ENCODE peak calls at places on chromosomes 1 and 21, in seven cellular contexts. J is mammary epithelial cell, K is MM.1S, L is hepatocyte, E is fibroblast of lung, D is PC-9, B is GM23338. R is an unnamed sample. For H3K4me1, the result is how much of the 10 kb centered on the place peaks cover.

GRCh38 chr1:44484155-44484688 is 79.2 kb downstream of the RNF220 start:
- DNase-seq in J (peak), K (no peak), L (no peak), E (peak), D (no peak), B (peak), R (no peak)

GRCh38 chr1:29698033-29698432 is 461.7 kb downstream of the PTPRU start:
- DNase-seq in J (peak), K (no peak), L (peak), E (peak), D (peak), B (peak), R (peak)

GRCh38 chr1:186304982-186305949 is 69.8 kb downstream of the TPR start:
- DNase-seq in J (peak), K (peak), L (peak), E (peak), D (no peak), B (peak), R (peak)

GRCh38 chr1:243595527-243596206 is 254.4 kb downstream of the AKT3 start:
- DNase-seq in J (peak), K (no peak), L (no peak), E (peak), D (no peak), B (no peak), R (no peak)

GRCh38 chr1:236400061-236400638 is 6.1 kb downstream of the EDARADD start:
- DNase-seq in J (no peak), K (no peak), L (no peak), E (no peak), D (no peak), B (peak), R (no peak)

GRCh38 chr21:44962481-44962966 is 22.7 kb downstream of the SLX9 start:
- DNase-seq in J (peak), K (no peak), L (peak), E (peak), D (no peak), B (no peak), R (no peak)

GRCh38 chr1:13826591-13826990 is 126.6 kb downstream of the PRDM2 start:
- DNase-seq in J (no peak), K (no peak), L (peak), E (no peak), D (no peak), B (no peak), R (no peak)

GRCh38 chr1:97999320-97999719 is 78.5 kb upstream of the DPYD start:
- DNase-seq in J (peak), K (no peak), L (no peak), E (peak), D (no peak), B (no peak), R (no peak)

GRCh38 chr1:37288900-37289299 is 185.5 kb upstream of the ZC3H12A start:
- DNase-seq in J (no peak), K (peak), L (no peak), E (no peak), D (no peak), B (no peak), R (no peak)

GRCh38 chr1:31683997-31684396 is 19.8 kb downstream of the COL16A1 start:
- DNase-seq in J (no peak), K (peak), L (no peak), E (no peak), D (no peak), B (peak), R (no peak)

GRCh38 chr1:213474054-213474453 is 423.0 kb downstream of the RPS6KC1 start:
- DNase-seq in J (no peak), K (no peak), L (peak), E (no peak), D (no peak), B (no peak), R (no peak)

GRCh38 chr1:95809391-95809790 is 575.4 kb downstream of the RWDD3 start:
- DNase-seq in J (no peak), K (no peak), L (no peak), E (no peak), D (no peak), B (no peak), R (no peak)

GRCh38 chr1:222331340-222331739 is 216.6 kb downstream of the HHIPL2 start:
- DNase-seq in J (peak), K (no peak), L (peak), E (peak), D (no peak), B (no peak), R (no peak)

GRCh38 chr1:207866471-207867135 is 44.3 kb downstream of the CD34 start:
- DNase-seq in J (no peak), K (no peak), L (peak), E (no peak), D (no peak), B (no peak), R (no peak)

GRCh38 chr1:26191739-26192138 is 1.3 kb downstream of the CATSPER4 start:
- DNase-seq in J (no peak), K (peak), L (no peak), E (no peak), D (no peak), B (no peak), R (no peak)

GRCh38 chr21:34552324-34553198 is 40.6 kb upstream of the KCNE1 start:
- DNase-seq in J (no peak), K (no peak), L (no peak), E (no peak), D (no peak), B (no peak), R (no peak)

GRCh38 chr1:212132040-212132439 is 96.5 kb downstream of the DTL start:
- DNase-seq in J (peak), K (no peak), L (peak), E (no peak), D (no peak), B (no peak), R (no peak)

GRCh38 chr1:213989740-213990472 is 2.1 kb downstream of the PROX1 start:
- DNase-seq in J (no peak), K (peak), L (peak), E (no peak), D (no peak), B (peak), R (no peak)

GRCh38 chr1:106249810-106250209 is 806.7 kb upstream of the PRMT6 start:
- DNase-seq in J (no peak), K (no peak), L (no peak), E (no peak), D (no peak), B (no peak), R (no peak)

DNA sequence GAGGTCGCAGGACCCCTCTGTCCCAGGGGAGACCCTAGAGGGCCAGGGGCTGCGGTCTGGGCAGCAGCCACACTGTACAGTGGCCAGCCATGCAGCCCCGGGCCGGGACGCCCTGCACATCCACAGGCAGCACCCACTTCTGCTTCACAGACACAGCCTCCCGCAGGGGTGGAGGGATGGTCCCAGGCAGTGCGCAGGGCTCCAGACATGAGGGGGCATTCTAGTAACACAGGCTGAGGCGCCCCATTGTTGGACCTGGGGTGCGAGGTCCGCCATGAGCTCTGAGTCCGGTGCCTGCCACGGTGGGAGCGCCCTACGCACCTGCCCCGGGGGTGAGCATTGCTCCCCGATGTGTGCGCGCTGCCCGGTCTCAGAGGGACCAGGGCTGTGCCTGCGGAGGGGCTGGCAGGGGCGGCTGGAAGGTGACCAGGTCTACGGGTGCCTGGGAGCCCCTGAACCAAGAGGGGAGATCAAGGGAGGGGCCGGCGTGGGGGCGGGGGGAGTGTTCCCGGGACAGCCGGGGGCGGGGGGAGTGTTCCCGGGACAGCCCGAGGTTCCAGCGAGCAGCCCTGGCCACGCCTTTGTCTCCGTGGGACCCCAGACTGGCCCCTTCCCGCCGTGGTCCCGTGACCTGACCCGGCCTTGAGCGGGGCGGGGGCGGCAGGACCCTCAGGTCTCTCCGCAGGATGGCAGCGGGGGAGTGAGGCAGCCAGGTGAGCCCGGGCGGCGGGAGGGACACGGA is 4.5 kb downstream of the MMEL1 start:
- DNase-seq in J (no peak), K (no peak), L (no peak), E (no peak), D (no peak), B (peak), R (no peak)
- TF ChIP-seq EZH2 in J (peak), K (no peak), L (no peak), E (peak), D (no peak), B (no peak), R (peak)

GRCh38 chr1:205284420-205285144 is 37.0 kb downstream of the NUAK2 start:
- DNase-seq in J (peak), K (peak), L (peak), E (peak), D (peak), B (peak), R (peak)
- H3K4me1 ChIP-seq in J (under half), K (half or more), L (under half), E (under half), D (under half), B (under half), R (under half)

DNA sequence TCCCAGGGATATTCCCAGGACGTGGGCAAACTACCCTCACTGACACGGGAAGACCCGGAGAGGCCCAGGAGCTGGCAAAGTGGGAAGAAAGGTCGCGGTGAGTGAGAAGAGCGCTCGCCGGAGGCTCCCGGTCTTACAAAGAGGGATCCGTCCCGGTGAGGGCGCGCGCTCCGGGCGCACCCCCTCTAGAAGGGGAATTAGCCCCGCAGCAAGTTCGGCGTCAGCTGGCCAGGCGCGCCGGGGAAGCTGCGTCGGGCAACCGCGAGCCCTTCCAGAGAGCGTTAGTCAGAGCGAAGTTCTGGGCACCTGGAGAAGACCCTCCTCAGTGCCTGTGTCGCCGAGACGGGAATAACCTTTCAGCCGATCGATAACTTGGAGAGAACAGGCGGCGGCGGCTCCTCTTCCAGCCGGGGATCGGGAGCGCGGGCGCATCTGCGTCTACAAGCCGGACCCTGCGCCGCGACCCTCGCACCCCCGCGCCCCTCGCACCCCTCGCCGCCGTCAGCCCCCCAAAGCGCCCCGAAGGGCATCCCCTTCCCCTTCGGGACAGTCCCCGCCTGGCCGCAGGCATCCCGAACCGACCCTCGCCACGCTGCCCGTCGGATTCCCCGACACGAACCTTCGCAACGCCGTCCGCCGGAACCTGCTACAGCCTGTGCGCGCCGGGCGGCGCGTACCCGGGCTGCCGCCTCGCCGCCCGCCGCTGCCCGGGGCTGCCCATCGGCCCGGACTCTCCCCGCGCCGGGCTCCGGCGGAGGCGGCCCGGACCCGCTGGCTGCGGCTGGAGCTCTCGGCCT is 485 bp downstream of the SIPA1L2 start:
- DNase-seq in J (peak), K (no peak), L (peak), E (peak), D (no peak), B (peak), R (peak)
- TF ChIP-seq EZH2 in J (no peak), K (peak), L (no peak), E (no peak), D (no peak), B (peak), R (no peak)

DNA sequence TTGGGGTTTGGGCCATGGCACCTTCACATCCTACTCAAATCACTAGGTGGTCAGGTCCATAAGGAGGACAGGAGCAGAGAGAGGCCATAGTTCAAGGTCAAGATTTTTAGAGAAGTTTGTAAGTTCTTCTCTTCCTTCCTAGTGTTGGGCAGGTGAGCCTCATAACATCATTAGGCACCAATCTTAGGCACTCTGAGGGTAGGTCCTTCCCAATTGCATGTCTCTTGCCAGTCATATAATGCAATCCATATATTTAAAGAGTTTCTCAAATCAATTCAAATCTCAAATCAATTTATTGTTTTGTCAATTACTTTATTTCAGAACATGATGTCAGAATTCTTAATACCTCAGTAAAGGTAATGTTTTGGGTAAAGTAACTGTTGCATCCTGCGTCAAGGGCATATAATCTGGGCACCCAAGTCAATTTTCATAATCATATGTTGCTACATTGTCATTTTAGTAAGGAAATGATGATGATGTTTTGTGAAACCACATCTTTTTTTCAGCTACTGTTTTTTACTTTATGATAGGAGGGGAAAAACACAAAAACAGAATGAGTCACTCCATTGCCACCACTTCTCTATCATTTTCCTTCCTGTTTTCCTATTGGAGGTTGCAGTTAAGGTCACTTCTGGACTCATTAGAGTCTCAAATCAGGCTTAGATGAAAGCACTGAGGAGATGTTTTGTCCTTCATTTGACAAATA is 122.7 kb downstream of the UCHL5 start:
- DNase-seq in J (no peak), K (no peak), L (no peak), E (no peak), D (no peak), B (no peak), R (no peak)
- H3K4me1 ChIP-seq in J (under half), K (under half), L (under half), E (under half), D (under half), B (under half), R (under half)

GRCh38 chr1:220527279-220528048 is 472 bp upstream of the MARK1 start:
- DNase-seq in J (peak), K (no peak), L (peak), E (peak), D (no peak), B (peak), R (peak)
- TF ChIP-seq EZH2 in J (no peak), K (no peak), L (no peak), E (peak), D (no peak), B (no peak), R (peak)

GRCh38 chr1:160978510-160978927 is 23.9 kb upstream of the ITLN2 start:
- DNase-seq in J (no peak), K (no peak), L (no peak), E (no peak), D (no peak), B (no peak), R (no peak)

GRCh38 chr1:160987359-160988062 is 32.9 kb upstream of the ITLN2 start:
- DNase-seq in J (no peak), K (no peak), L (no peak), E (no peak), D (no peak), B (peak), R (no peak)

GRCh38 chr1:160985723-160986122 is 31.1 kb upstream of the ITLN2 start:
- DNase-seq in J (no peak), K (no peak), L (no peak), E (no peak), D (no peak), B (no peak), R (no peak)

DNA sequence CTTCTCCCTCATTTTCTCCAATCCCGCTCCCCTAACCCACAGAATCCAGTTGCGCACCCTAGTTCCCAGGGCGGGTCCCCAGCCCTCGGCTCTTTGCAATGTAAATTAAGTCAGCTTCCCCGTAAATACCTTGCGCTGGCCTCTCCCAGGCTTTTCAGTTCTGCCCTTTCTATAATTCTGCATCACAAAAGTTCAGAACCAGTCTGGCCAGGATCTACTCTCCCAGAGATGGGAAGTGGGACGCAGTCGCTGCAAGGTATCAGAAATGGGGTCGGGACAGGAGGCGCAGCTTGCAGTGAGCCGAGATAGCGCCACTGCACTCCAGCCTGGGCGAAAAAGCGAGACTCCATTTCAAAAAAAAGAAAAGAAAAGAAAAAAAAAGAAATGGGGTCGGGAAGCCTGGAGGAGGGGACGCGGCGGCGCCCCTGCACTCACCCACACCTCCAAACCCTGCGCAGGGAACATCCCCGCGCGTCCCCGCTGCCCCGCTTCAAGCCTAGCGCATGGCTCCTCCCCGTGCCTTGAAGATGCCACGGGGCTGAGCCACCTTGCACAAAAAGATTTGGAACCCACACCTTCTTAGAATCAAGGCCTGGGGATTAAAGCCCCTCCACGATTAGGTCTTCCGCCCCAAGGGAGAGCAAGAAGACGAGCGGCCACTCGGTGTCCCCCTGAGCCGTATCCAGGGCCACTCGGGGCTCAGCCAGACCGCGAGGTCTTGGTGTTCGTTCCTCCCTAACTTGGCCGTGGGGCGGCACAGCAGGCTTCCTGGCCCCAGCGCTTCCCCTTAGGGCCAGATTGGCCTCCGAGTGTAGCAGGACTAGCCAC is 27.2 kb upstream of the ITLN2 start:
- DNase-seq in J (no peak), K (no peak), L (no peak), E (no peak), D (no peak), B (peak), R (no peak)
- H3K4me1 ChIP-seq in J (under half), K (under half), L (under half), E (under half), D (under half), B (under half), R (under half)

GRCh38 chr1:197908695-197909336 is 6.4 kb downstream of the C1orf53 start:
- DNase-seq in J (no peak), K (no peak), L (no peak), E (no peak), D (no peak), B (peak), R (peak)
- TF ChIP-seq EZH2 in J (peak), K (no peak), L (peak), E (no peak), D (no peak), B (peak), R (peak)

DNA sequence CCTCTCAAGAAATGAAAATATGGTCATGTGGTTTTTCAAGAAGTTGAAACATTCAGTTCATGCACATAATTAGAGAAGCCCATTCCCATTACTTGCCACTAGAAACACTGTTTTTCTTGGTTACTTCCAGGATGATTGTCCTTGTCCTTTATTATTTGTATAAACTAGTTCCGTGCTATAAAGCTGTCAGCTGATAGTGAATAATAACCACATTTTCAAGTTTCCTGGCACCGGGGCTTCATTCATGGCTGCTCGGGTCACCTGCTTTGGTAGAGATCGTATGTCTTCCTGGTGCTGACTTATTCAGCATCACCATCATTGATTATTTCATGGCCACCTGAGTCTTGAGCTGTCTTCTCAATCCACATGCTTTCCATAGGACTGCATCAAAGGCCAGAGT is 63.0 kb upstream of the ZNF326 start:
- DNase-seq in J (no peak), K (no peak), L (no peak), E (no peak), D (no peak), B (no peak), R (no peak)
- H3K4me1 ChIP-seq in J (under half), K (under half), L (under half), E (under half), D (under half), B (under half), R (under half)

GRCh38 chr1:223653015-223653414 is 12.5 kb downstream of the CAPN8 start:
- DNase-seq in J (no peak), K (no peak), L (no peak), E (no peak), D (no peak), B (peak), R (no peak)

GRCh38 chr1:223650465-223650864 is 15.0 kb downstream of the CAPN8 start:
- DNase-seq in J (no peak), K (no peak), L (no peak), E (no peak), D (no peak), B (no peak), R (no peak)

GRCh38 chr1:223649222-223649621 is 16.3 kb downstream of the CAPN8 start:
- DNase-seq in J (no peak), K (no peak), L (no peak), E (no peak), D (no peak), B (peak), R (no peak)

GRCh38 chr1:223654083-223654482 is 11.4 kb downstream of the CAPN8 start:
- DNase-seq in J (no peak), K (no peak), L (peak), E (no peak), D (no peak), B (no peak), R (no peak)

DNA sequence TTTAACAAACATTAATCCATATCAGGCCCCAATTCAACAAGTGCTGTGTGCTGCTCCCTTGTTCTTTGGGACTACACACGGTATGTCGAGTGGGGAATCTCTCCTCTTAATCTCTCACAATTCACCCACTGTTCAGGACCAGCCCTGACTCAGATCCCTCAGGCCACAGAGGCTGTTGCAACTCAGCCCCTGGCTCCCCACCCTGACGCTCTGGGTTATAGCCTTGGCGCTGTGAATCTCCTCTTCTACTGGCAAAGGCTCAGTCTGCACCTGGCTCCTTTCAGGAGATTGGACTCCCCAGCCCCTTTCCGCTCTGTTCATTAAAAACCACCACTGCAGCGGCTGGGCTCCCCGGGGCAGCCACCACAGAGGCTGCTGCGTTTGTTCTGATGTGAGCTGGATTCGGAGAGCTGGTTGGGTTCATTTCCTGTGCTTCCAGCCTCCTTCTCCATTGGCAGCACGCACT is 13.0 kb downstream of the CAPN8 start:
- DNase-seq in J (peak), K (no peak), L (no peak), E (peak), D (peak), B (peak), R (no peak)
- TF ChIP-seq EZH2 in J (no peak), K (no peak), L (no peak), E (no peak), D (no peak), B (no peak), R (no peak)

R was measured in A673.